ENCODE peak calls at places on chromosome 6, in eight cellular contexts. H, B, M, Y, P, T, E and G are unnamed samples.

GRCh38 chr6:161660666-161661571 is 387.1 kb upstream of the AGPAT4 start:
- DNase-seq in B (peak; percentile 10), H (no peak), T (no peak), Y (no peak), P (no peak), M (no peak), E (no peak), G (no peak)

GRCh38 chr6:158769696-158770446 is 49.3 kb downstream of the EZR start:
- DNase-seq in T (peak; percentile 87), P (no peak), B (no peak), E (no peak), H (no peak), M (peak; percentile 21), Y (no peak), G (no peak)

GRCh38 chr6:1003394-1004160 is 308.3 kb upstream of the FOXQ1 start:
- DNase-seq in E (no peak), T (no peak), Y (no peak), H (no peak), B (no peak), M (no peak), P (no peak), G (no peak)

GRCh38 chr6:14231546-14232280 is 114.1 kb downstream of the CD83 start:
- DNase-seq in Y (no peak), P (no peak), E (no peak), M (no peak), B (no peak), T (no peak), H (no peak), G (no peak)

GRCh38 chr6:12164508-12164770 is 125.7 kb upstream of the EDN1 start:
- DNase-seq in M (no peak), B (no peak), T (no peak), P (no peak), E (no peak), H (no peak), Y (no peak), G (peak; percentile 53)

GRCh38 chr6:74113901-74114300 is 417.9 kb downstream of the CD109 start:
- DNase-seq in T (no peak), Y (no peak), H (no peak), E (no peak), B (no peak), M (no peak), P (no peak), G (no peak)

GRCh38 chr6:148649454-148649963 is 97.3 kb upstream of the UST start:
- DNase-seq in M (no peak), Y (no peak), H (no peak), T (no peak), P (no peak), B (no peak), E (no peak), G (no peak)

GRCh38 chr6:123830110-123830509 is 26.4 kb downstream of the NKAIN2 start:
- DNase-seq in M (no peak), H (no peak), T (no peak), Y (no peak), P (no peak), E (no peak), B (no peak), G (no peak)

GRCh38 chr6:139903411-139904157 is 529.1 kb upstream of the CITED2 start:
- DNase-seq in M (no peak), E (no peak), T (no peak), H (no peak), B (no peak), Y (no peak), P (no peak), G (no peak)

GRCh38 chr6:23350752-23351453 is 775.1 kb upstream of the NRSN1 start:
- DNase-seq in Y (no peak), E (no peak), H (no peak), T (no peak), M (no peak), B (no peak), P (no peak), G (no peak)

GRCh38 chr6:19478992-19479391 is 358.2 kb upstream of the ID4 start:
- DNase-seq in P (no peak), H (no peak), M (no peak), Y (no peak), T (no peak), E (no peak), B (peak; percentile 37), G (no peak)

GRCh38 chr6:130111031-130111430 is 92.7 kb downstream of the L3MBTL3 start:
- DNase-seq in Y (no peak), H (no peak), B (no peak), E (no peak), T (no peak), M (no peak), P (no peak), G (no peak)

GRCh38 chr6:89986650-89987074 is 92.4 kb downstream of the GJA10 start:
- DNase-seq in T (peak; percentile 37), P (no peak), H (no peak), B (peak; percentile 43), E (no peak), Y (no peak), M (no peak), G (peak; percentile 12)

GRCh38 chr6:50829898-50830439 is 11.3 kb downstream of the TFAP2B start:
- DNase-seq in T (no peak), E (no peak), P (no peak), Y (no peak), M (no peak), B (no peak), H (no peak), G (no peak)

GRCh38 chr6:121691126-121691540 is 255.7 kb downstream of the GJA1 start:
- DNase-seq in P (no peak), M (no peak), E (no peak), H (no peak), T (no peak), B (peak; percentile 3), Y (no peak), G (peak; percentile 64)

GRCh38 chr6:118509009-118509617 is 39.0 kb upstream of the PLN start:
- DNase-seq in B (peak; percentile 18), E (no peak), Y (no peak), M (peak; percentile 10), H (peak; percentile 14), T (peak; percentile 16), P (no peak), G (peak; percentile 48)

GRCh38 chr6:163814494-163815364 is 400.2 kb downstream of the QKI start:
- DNase-seq in M (no peak), P (no peak), B (peak; percentile 80), T (no peak), Y (no peak), H (no peak), E (peak; percentile 57), G (peak; percentile 72)

GRCh38 chr6:36682328-36683144 is 4.0 kb downstream of the CDKN1A start:
- DNase-seq in Y (peak; percentile 64), B (no peak), P (peak; percentile 64), E (peak; percentile 83), H (no peak), T (peak; percentile 97), M (no peak), G (peak; percentile 27)

GRCh38 chr6:149060985-149061760 is 256.3 kb upstream of the TAB2 start:
- DNase-seq in B (no peak), P (no peak), T (peak; percentile 78), Y (no peak), H (peak; percentile 60), E (no peak), M (no peak), G (no peak)

GRCh38 chr6:54718541-54719023 is 128.0 kb upstream of the FAM83B start:
- DNase-seq in E (no peak), P (peak; percentile 30), B (no peak), T (no peak), M (no peak), Y (no peak), H (peak; percentile 15), G (no peak)

GRCh38 chr6:126033696-126034095 is 47.4 kb downstream of the TRMT11 start:
- DNase-seq in H (peak; percentile 59), Y (no peak), P (peak; percentile 19), T (no peak), M (peak; percentile 2), E (peak; percentile 29), B (peak; percentile 87), G (peak; percentile 88)

GRCh38 chr6:155309150-155309549 is 5.1 kb downstream of the TFB1M start:
- DNase-seq in H (no peak), T (no peak), B (no peak), M (no peak), P (no peak), Y (no peak), E (no peak), G (no peak)

GRCh38 chr6:10465633-10466499 is 51.0 kb upstream of the TFAP2A start:
- DNase-seq in H (peak; percentile 66), B (peak; percentile 41), P (peak; percentile 23), E (peak; percentile 22), T (no peak), M (no peak), Y (no peak), G (peak; percentile 41)

GRCh38 chr6:4668271-4669179 is 107.7 kb upstream of the CDYL start:
- DNase-seq in T (no peak), B (no peak), Y (no peak), M (no peak), P (no peak), E (no peak), H (no peak), G (no peak)

GRCh38 chr6:127031511-127031910 is 87.0 kb upstream of the RSPO3 start:
- DNase-seq in H (no peak), Y (no peak), M (no peak), T (no peak), E (no peak), B (peak; percentile 12), P (no peak), G (peak; percentile 5)

GRCh38 chr6:165663283-165663735 is 268 bp upstream of the PDE10A start:
- DNase-seq in P (no peak), Y (no peak), M (no peak), T (no peak), H (peak; percentile 43), E (peak; percentile 63), B (peak; percentile 17), G (no peak)

GRCh38 chr6:5657684-5658429 is 348.9 kb downstream of the NRN1 start:
- DNase-seq in P (no peak), B (peak; percentile 53), M (no peak), H (no peak), E (no peak), T (no peak), Y (no peak), G (peak; percentile 40)